ENCODE peak calls at places on chromosomes 2 and 18, in six cellular contexts. W is C1 segment of cervical spinal cord; V is germinal center; D is stimulated activated naive CD8-positive, alpha-beta T cell treated with anti-CD3 and anti-CD28 coated beads, Interleukin-15, Interleukin-2, amounts not matched to agents 100 U/mL and 50 U/mL, for 24 hours; T is iPS DF 6.9; I is cardiac fibroblast. H is an unnamed sample.

GRCh38 chr2:195027947-195028346 is 629.1 kb upstream of the SLC39A10 start:
- DNase-seq in W (no peak), V (no peak), D (no peak), T (no peak), I (no peak), H (no peak)

GRCh38 chr2:135168119-135168872 is 116.2 kb downstream of the RAB3GAP1 start:
- DNase-seq in W (no peak), V (no peak), D (no peak), T (no peak), I (no peak), H (peak; percentile 58)

GRCh38 chr18:62781893-62782292 is 66.6 kb downstream of the PHLPP1 start:
- DNase-seq in W (no peak), V (no peak), D (no peak), T (no peak), I (peak; percentile 80), H (no peak)

GRCh38 chr2:9847140-9847539 is 3.9 kb downstream of the TAF1B start:
- DNase-seq in W (no peak), V (no peak), D (no peak), T (no peak), I (peak; percentile 19), H (no peak)

GRCh38 chr2:30764021-30764800 is 43.0 kb downstream of the CAPN13 start:
- DNase-seq in W (no peak), V (no peak), D (no peak), T (no peak), I (no peak), H (no peak)

GRCh38 chr2:11863103-11863502 is 116.7 kb downstream of the LPIN1 start:
- DNase-seq in W (no peak), V (peak; percentile 50), D (no peak), T (no peak), I (no peak), H (no peak)

GRCh38 chr2:217643814-217644301 is 358.9 kb downstream of the TNS1 start:
- DNase-seq in W (no peak), V (no peak), D (no peak), T (no peak), I (no peak), H (no peak)

GRCh38 chr2:6877402-6878305 is at the start of gene RSAD2:
- DNase-seq in W (no peak), V (peak; percentile 48), D (peak; percentile 24), T (no peak), I (peak; percentile 18), H (no peak)

GRCh38 chr2:41920812-41921211 is 127.0 kb upstream of the PKDCC start:
- DNase-seq in W (no peak), V (no peak), D (no peak), T (no peak), I (no peak), H (no peak)

GRCh38 chr2:189285962-189286648 is 106.5 kb upstream of the COL5A2 start:
- DNase-seq in W (no peak), V (no peak), D (no peak), T (no peak), I (peak; percentile 95), H (no peak)

GRCh38 chr2:233386382-233387041 is 32.2 kb downstream of the DGKD start:
- DNase-seq in W (no peak), V (no peak), D (peak; percentile 52), T (no peak), I (peak; percentile 80), H (no peak)

GRCh38 chr2:235594041-235594440 is 100.2 kb downstream of the AGAP1 start:
- DNase-seq in W (no peak), V (no peak), D (no peak), T (no peak), I (peak; percentile 94), H (no peak)

GRCh38 chr2:43224571-43225092 is 1.8 kb downstream of the ZFP36L2 start:
- DNase-seq in W (no peak), V (no peak), D (peak; percentile 59), T (no peak), I (peak; percentile 72), H (no peak)

GRCh38 chr2:220499281-220499680 is 871.9 kb downstream of the SLC4A3 start:
- DNase-seq in W (no peak), V (no peak), D (no peak), T (no peak), I (peak; percentile 42), H (peak; percentile 44)

GRCh38 chr18:61845212-61845611 is 47.6 kb downstream of the RNF152 start:
- DNase-seq in W (no peak), V (no peak), D (no peak), T (no peak), I (no peak), H (no peak)

GRCh38 chr2:208224802-208225201 is 30.1 kb downstream of the IDH1 start:
- DNase-seq in W (no peak), V (no peak), D (no peak), T (no peak), I (no peak), H (no peak)

GRCh38 chr2:224038049-224038829 is 847 bp downstream of the SERPINE2 start:
- DNase-seq in W (no peak), V (peak; percentile 34), D (peak; percentile 61), T (no peak), I (peak; percentile 49), H (no peak)

GRCh38 chr2:138324068-138324771 is 177.3 kb upstream of the SPOPL start:
- DNase-seq in W (no peak), V (no peak), D (no peak), T (no peak), I (no peak), H (no peak)

GRCh38 chr2:190478572-190478971 is 56.0 kb downstream of the NEMP2 start:
- DNase-seq in W (no peak), V (no peak), D (no peak), T (no peak), I (no peak), H (no peak)

GRCh38 chr2:136920652-136921333 is 155.4 kb downstream of the THSD7B start:
- DNase-seq in W (no peak), V (no peak), D (no peak), T (no peak), I (no peak), H (no peak)

GRCh38 chr18:61865466-61866165 is 27.2 kb downstream of the RNF152 start:
- DNase-seq in W (no peak), V (no peak), D (no peak), T (no peak), I (peak; percentile 27), H (no peak)

GRCh38 chr18:10131036-10131774 is 217.4 kb downstream of the VAPA start:
- DNase-seq in W (no peak), V (no peak), D (no peak), T (no peak), I (no peak), H (no peak)

GRCh38 chr2:11963966-11964365 is 217.5 kb downstream of the LPIN1 start:
- DNase-seq in W (no peak), V (no peak), D (no peak), T (no peak), I (no peak), H (no peak)

GRCh38 chr18:22032392-22032961 is 136.9 kb upstream of the GATA6 start:
- DNase-seq in W (no peak), V (no peak), D (no peak), T (no peak), I (peak; percentile 57), H (no peak)

GRCh38 chr2:9474361-9475117 is at the start of gene IAH1:
- DNase-seq in W (peak; percentile 53), V (peak; percentile 86), D (peak; percentile 78), T (no peak), I (peak; percentile 61), H (peak; percentile 60)

H was measured in dorsolateral prefrontal cortex.